ENCODE peak calls at places on chromosome 2, in five cellular contexts. U, W, Q, D and N are unnamed samples.

GRCh38 chr2:97653874-97654273 is 8.0 kb downstream of the COX5B start:
- DNase-seq in U (no peak), W (no peak), Q (peak; percentile 31), D (no peak), N (no peak)

GRCh38 chr2:44715671-44716077 is 225.8 kb upstream of the SIX3 start:
- DNase-seq in U (peak; percentile 24), W (no peak), Q (peak; percentile 27), D (no peak), N (peak; percentile 46)

GRCh38 chr2:127661949-127662510 is 13.3 kb downstream of the LIMS2 start:
- DNase-seq in U (no peak), W (no peak), Q (no peak), D (no peak), N (no peak)

GRCh38 chr2:229033816-229034215 is 237.3 kb downstream of the PID1 start:
- DNase-seq in U (no peak), W (no peak), Q (no peak), D (no peak), N (no peak)

GRCh38 chr2:84911135-84911678 is 5.8 kb downstream of the TMSB10 start:
- DNase-seq in U (no peak), W (no peak), Q (no peak), D (no peak), N (no peak)

GRCh38 chr2:228466851-228467250 is 285.4 kb upstream of the SPHKAP start:
- DNase-seq in U (no peak), W (no peak), Q (no peak), D (no peak), N (no peak)

GRCh38 chr2:180622122-180622918 is 358.1 kb upstream of the UBE2E3 start:
- DNase-seq in U (no peak), W (no peak), Q (peak; percentile 78), D (no peak), N (no peak)

GRCh38 chr2:160751021-160751420 is 257.4 kb upstream of the RBMS1 start:
- DNase-seq in U (no peak), W (no peak), Q (peak; percentile 64), D (no peak), N (no peak)

GRCh38 chr2:2324565-2325101 is 6.4 kb downstream of the MYT1L start:
- DNase-seq in U (no peak), W (no peak), Q (no peak), D (no peak), N (peak; percentile 48)

DNA sequence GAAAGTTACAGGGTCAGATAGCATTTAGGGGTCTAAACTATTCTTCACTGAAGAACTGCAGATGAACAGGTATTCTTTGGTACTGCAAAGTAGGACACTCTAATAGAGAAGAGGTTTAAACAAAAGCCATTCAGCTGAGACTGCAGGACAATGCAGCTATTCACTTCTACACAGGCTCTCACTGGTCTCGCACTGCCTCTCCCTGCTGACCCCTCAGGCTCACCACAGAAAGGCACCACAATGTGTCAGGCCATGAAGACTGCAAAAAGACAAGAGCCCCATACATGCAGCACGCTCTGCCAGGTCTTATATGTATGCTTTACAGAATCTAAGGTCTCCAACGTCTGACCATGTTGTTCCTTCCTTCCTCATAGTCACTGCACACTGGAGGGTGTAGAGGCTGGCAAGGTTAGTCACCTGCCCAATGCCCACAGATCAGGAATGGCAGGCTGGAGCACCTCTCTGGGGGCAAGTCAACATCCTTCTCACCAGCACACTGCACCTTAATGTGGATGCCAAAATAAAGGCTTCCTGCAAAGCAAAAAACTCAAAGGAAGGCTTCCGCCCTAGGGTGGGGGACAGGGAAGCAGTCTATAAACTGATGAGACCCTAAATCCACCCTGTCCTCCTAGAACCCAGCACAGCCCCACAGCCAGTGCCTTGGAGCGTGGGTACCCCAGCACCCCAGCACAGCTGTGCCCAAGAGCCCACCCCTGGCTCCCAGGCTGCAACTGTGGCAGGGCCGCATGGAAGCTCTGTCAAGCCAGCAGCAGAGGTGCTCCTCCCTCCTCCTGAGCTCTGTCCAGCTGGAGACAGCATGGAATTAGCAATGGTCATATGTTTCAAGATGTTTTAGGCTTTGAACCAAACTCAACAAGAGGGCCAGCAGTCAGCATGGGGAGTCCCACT is 10.7 kb upstream of the RNU4ATAC start:
- DNase-seq in U (peak; percentile 35), W (no peak), Q (peak; percentile 23), D (no peak), N (no peak)
- TF ChIP-seq MXI1 in U (no peak), W (no peak), Q (peak; percentile 18), D (no peak), N (no peak)

DNA sequence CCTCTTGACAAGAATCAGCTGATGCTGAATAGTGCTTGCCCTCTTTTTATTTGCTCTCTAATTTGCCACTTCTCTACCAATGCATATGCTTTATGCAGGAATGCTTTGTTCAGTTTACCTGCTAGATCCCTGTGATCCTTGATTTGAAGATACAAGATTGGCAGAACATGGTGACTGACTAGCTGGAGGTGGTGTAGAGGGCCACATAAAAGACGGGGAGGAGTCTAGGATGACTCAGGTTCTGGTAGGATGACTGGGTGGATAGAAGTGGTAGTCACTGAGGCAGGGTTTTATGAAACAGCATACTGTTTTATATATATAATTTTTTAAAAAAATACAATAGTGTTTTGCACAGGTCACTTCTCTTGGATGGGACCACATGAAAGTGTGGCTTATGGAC is 6.3 kb upstream of the ADGRF3 start:
- DNase-seq in U (no peak), W (peak; percentile 46), Q (peak; percentile 58), D (no peak), N (no peak)
- TF ChIP-seq MXI1 in U (no peak), W (no peak), Q (no peak), D (no peak), N (no peak)

DNA sequence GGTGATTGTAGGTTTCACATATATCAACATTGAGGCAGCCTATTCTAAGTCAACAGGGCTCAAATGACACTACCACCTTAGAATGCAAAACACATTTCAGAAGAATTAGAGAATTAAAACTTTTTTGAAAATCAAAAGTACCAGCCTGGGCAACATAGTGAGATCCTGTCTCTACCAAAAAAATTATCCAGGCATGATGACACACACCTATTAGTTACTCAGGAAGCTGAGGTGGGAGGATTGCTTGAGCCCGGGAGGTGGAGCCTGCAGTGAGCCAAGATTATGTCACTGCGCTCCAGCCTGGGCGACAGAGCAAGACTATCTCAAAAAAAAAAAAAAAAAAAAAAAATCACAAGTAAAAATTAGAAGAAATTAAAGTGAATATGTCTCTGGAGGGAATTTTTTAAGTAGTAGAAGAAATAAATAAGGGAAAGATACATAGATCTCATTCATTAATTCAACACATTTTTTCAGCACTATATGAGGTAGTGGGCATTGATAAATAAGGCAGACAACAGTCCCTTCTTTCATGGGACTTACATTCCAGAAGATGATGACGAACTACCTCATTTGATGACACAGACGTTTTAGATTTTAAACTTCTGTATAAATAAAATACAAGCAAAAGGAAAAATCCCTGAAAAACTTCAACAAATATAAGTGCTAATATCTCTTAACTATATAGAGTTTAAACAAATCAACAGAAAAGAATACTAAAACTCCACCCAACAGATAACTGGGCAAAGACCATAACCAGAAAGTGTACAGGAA is 42.3 kb downstream of the STPG4 start:
- DNase-seq in U (no peak), W (no peak), Q (no peak), D (no peak), N (no peak)
- TF ChIP-seq MXI1 in U (no peak), W (no peak), Q (no peak), D (no peak), N (no peak)

GRCh38 chr2:219461061-219461514 is 26.4 kb downstream of the SPEG start:
- DNase-seq in U (no peak), W (peak; percentile 64), Q (peak; percentile 17), D (no peak), N (peak; percentile 75)

GRCh38 chr2:219461669-219462068 is 27.0 kb downstream of the SPEG start:
- DNase-seq in U (no peak), W (no peak), Q (no peak), D (no peak), N (no peak)

GRCh38 chr2:219458996-219459395 is 24.4 kb downstream of the SPEG start:
- DNase-seq in U (no peak), W (no peak), Q (no peak), D (no peak), N (no peak)

GRCh38 chr2:219459460-219460311 is 25.0 kb downstream of the SPEG start:
- DNase-seq in U (peak; percentile 58), W (peak; percentile 79), Q (peak; percentile 63), D (no peak), N (peak; percentile 88)

DNA sequence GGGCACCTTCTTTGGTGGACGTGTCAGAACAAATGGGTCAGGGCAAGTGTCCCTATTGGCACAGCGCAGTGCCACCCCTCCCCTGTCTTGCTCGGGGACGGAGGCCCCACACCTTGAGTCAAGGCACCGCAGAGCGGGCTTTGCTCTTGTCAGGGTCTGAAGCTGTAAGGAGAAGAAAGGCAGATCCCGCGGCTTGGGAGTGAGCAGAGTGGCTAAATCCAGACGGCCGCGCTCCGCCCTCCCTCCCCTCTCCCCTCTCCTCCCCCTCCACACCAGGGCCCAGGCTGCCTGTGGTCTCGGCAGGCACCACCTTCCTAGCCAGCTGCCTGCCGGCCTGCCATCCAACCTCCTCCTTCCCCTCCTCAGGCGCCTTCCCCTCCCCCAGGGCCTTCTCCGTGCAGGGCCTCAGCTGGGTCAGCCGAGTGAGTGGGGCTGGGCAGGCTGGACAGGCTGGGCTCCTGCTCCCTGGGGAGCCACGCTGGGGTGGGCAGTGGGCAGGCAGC is 25.8 kb downstream of the SPEG start:
- DNase-seq in U (no peak), W (peak; percentile 43), Q (peak; percentile 85), D (no peak), N (peak; percentile 88)
- TF ChIP-seq MXI1 in U (no peak), W (no peak), Q (no peak), D (no peak), N (peak; percentile 30)

DNA sequence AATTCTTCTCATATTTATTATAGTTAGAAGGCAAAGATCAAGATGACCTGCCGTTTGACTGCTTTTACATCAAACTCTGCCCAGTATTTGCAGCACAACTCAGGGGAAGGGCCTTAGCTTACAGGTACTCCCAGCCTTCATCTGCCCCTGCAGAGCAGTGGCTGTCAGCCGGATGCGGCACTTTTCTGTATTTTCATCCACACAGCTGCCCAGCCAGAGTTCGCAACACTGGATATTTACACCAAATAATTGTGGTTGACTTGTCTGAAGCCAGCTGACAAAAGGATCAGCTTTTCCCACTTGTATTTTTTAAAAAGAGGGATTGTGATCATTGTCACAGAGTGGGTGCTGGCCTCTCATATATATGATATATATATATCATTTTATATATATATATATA is 94.7 kb downstream of the FARSB start:
- DNase-seq in U (no peak), W (no peak), Q (no peak), D (no peak), N (no peak)
- TF ChIP-seq MXI1 in U (no peak), W (no peak), Q (no peak), D (no peak), N (no peak)

GRCh38 chr2:21820271-21820670 is 696.5 kb downstream of the TDRD15 start:
- DNase-seq in U (no peak), W (no peak), Q (peak; percentile 8), D (no peak), N (no peak)

GRCh38 chr2:21819475-21819874 is 695.7 kb downstream of the TDRD15 start:
- DNase-seq in U (no peak), W (no peak), Q (peak; percentile 83), D (no peak), N (no peak)

GRCh38 chr2:21821697-21822227 is 698.0 kb downstream of the TDRD15 start:
- DNase-seq in U (no peak), W (no peak), Q (peak; percentile 52), D (no peak), N (no peak)

GRCh38 chr2:21822505-21822904 is 698.7 kb downstream of the TDRD15 start:
- DNase-seq in U (no peak), W (no peak), Q (no peak), D (no peak), N (no peak)
- TF ChIP-seq MXI1 in U (no peak), W (no peak), Q (no peak), D (no peak), N (no peak)